ENCODE peak calls at places on chromosomes 2 and 18, in nine cellular contexts. A is choroid plexus epithelial cell, X is BE2C, I is AG09309, W is mesothelial cell of epicardium, C is endothelial cell, E is brain microvascular endothelial cell, D is bronchial epithelial cell, H is Calu3. U is an unnamed sample.

GRCh38 chr18:79851981-79852380 is 54.2 kb downstream of the KCNG2 start:
- DNase-seq in X (no peak), E (no peak), I (no peak), C (no peak), A (no peak), D (no peak), W (no peak), H (no peak), U (no peak)

GRCh38 chr2:142339261-142339660 is 208.4 kb upstream of the LRP1B start:
- DNase-seq in C (no peak), H (no peak), I (no peak), D (no peak), E (no peak), X (no peak), A (no peak), W (no peak), U (no peak)

GRCh38 chr18:23243178-23243577 is 107.9 kb downstream of the CABLES1 start:
- DNase-seq in I (no peak), X (no peak), C (no peak), H (no peak), A (no peak), E (no peak), D (no peak), W (no peak), U (no peak)

GRCh38 chr2:100135415-100135814 is 7.0 kb downstream of the AFF3 start:
- DNase-seq in A (no peak), H (no peak), E (no peak), X (no peak), W (no peak), C (no peak), D (no peak), I (no peak), U (no peak)

GRCh38 chr2:190627881-190628412 is 20.9 kb upstream of the NAB1 start:
- DNase-seq in E (no peak), X (peak), D (no peak), C (peak), A (no peak), H (no peak), W (no peak), I (no peak), U (no peak)

GRCh38 chr2:15117409-15118030 is 443.6 kb downstream of the NBAS start:
- DNase-seq in A (no peak), I (no peak), X (peak), E (no peak), H (no peak), C (no peak), W (no peak), D (no peak), U (no peak)

GRCh38 chr2:3169106-3169870 is 208.3 kb downstream of the EIPR1 start:
- DNase-seq in E (peak), C (no peak), X (no peak), W (no peak), A (peak), H (no peak), D (peak), I (no peak), U (peak)

GRCh38 chr2:26527726-26528125 is 49.8 kb upstream of the OTOF start:
- DNase-seq in D (no peak), H (no peak), C (no peak), I (no peak), E (no peak), X (no peak), A (no peak), W (no peak), U (no peak)

GRCh38 chr2:186554450-186554849 is 35.4 kb upstream of the ITGAV start:
- DNase-seq in A (no peak), D (peak), E (no peak), I (no peak), W (no peak), X (no peak), C (no peak), H (no peak), U (no peak)

GRCh38 chr2:106542730-106543359 is 55.7 kb downstream of the CD8B2 start:
- DNase-seq in E (peak), W (peak), H (peak), C (peak), D (peak), X (peak), I (no peak), A (peak), U (peak)

GRCh38 chr2:200523158-200523557 is 2.8 kb upstream of the SGO2 start:
- DNase-seq in X (no peak), D (peak), A (no peak), E (no peak), W (no peak), C (no peak), I (no peak), H (no peak), U (no peak)

GRCh38 chr2:8329660-8330622 is 351.9 kb upstream of the ID2 start:
- DNase-seq in I (no peak), C (no peak), W (no peak), D (no peak), E (no peak), A (no peak), H (no peak), X (no peak), U (no peak)

GRCh38 chr2:136282238-136282775 is 164.4 kb upstream of the CXCR4 start:
- DNase-seq in C (no peak), A (no peak), D (no peak), E (no peak), I (no peak), X (no peak), W (no peak), H (no peak), U (no peak)

GRCh38 chr2:238910751-238911351 is 63.0 kb downstream of the TWIST2 start:
- DNase-seq in H (peak), D (peak), W (no peak), C (no peak), I (no peak), E (no peak), X (no peak), A (no peak), U (no peak)

GRCh38 chr2:177282787-177283533 is 18.4 kb upstream of the NFE2L2 start:
- DNase-seq in H (no peak), X (no peak), A (no peak), W (no peak), C (no peak), I (no peak), D (no peak), E (no peak), U (no peak)

GRCh38 chr2:106183093-106183837 is 10.8 kb downstream of the UXS1 start:
- DNase-seq in H (no peak), D (no peak), A (peak), X (no peak), C (no peak), W (no peak), E (no peak), I (no peak), U (no peak)

GRCh38 chr2:236663267-236663666 is 93.6 kb downstream of the ACKR3 start:
- DNase-seq in E (no peak), H (no peak), A (no peak), D (no peak), C (no peak), W (no peak), X (no peak), I (no peak), U (peak)

GRCh38 chr2:235063501-235063961 is 111.7 kb downstream of the SH3BP4 start:
- DNase-seq in W (no peak), X (no peak), D (no peak), A (no peak), H (no peak), I (no peak), E (no peak), C (no peak), U (no peak)

GRCh38 chr2:69386376-69386775 is 651 bp downstream of the GFPT1 start:
- DNase-seq in C (no peak), A (no peak), I (no peak), D (no peak), X (no peak), W (no peak), H (no peak), E (no peak), U (no peak)

GRCh38 chr2:239768031-239768800 is 256.9 kb downstream of the NDUFA10 start:
- DNase-seq in D (no peak), W (no peak), C (no peak), H (no peak), X (no peak), A (no peak), I (no peak), E (no peak), U (no peak)

GRCh38 chr18:49565656-49566055 is 3.8 kb downstream of the LIPG start:
- DNase-seq in A (peak), D (no peak), W (no peak), H (no peak), X (no peak), E (no peak), I (no peak), C (no peak), U (no peak)

GRCh38 chr2:9008951-9009664 is 5.6 kb upstream of the MBOAT2 start:
- DNase-seq in H (no peak), A (peak), W (no peak), I (no peak), X (no peak), D (peak), E (no peak), C (no peak), U (no peak)

GRCh38 chr2:38191516-38191915 is 115.6 kb upstream of the CYP1B1 start:
- DNase-seq in A (peak), H (no peak), D (peak), C (no peak), I (no peak), E (no peak), X (no peak), W (no peak), U (no peak)

GRCh38 chr2:195318440-195319111 is 338.4 kb upstream of the SLC39A10 start:
- DNase-seq in E (peak), I (no peak), A (peak), D (peak), C (peak), X (peak), H (peak), W (no peak), U (peak)

GRCh38 chr2:19802088-19802806 is 99.5 kb downstream of the TTC32 start:
- DNase-seq in X (no peak), E (peak), H (no peak), I (no peak), A (peak), D (no peak), W (no peak), C (no peak), U (no peak)

GRCh38 chr2:49002750-49003149 is 151.6 kb downstream of the FSHR start:
- DNase-seq in W (no peak), E (no peak), A (peak), D (no peak), H (no peak), C (no peak), X (no peak), I (no peak), U (no peak)

GRCh38 chr2:230137902-230138539 is 69.3 kb upstream of the SLC16A14 start:
- DNase-seq in W (no peak), X (no peak), I (no peak), D (peak), E (peak), C (no peak), A (no peak), H (no peak), U (peak)

GRCh38 chr2:105393373-105394055 is 5.3 kb downstream of the FHL2 start:
- DNase-seq in I (no peak), D (no peak), A (peak), E (peak), W (no peak), X (no peak), H (no peak), C (no peak), U (no peak)

GRCh38 chr2:37784759-37785149 is 113.3 kb upstream of the CDC42EP3 start:
- DNase-seq in H (no peak), C (no peak), W (no peak), A (no peak), D (no peak), I (no peak), E (no peak), X (no peak), U (no peak)

GRCh38 chr2:197879844-197880408 is 75.5 kb downstream of the PLCL1 start:
- DNase-seq in H (no peak), D (no peak), W (no peak), E (no peak), X (no peak), A (no peak), C (no peak), I (no peak), U (no peak)

GRCh38 chr2:191148766-191149165 is 2.0 kb downstream of the STAT4 start:
- DNase-seq in H (no peak), W (no peak), X (no peak), C (no peak), E (no peak), I (no peak), D (no peak), A (no peak), U (no peak)

GRCh38 chr2:199370150-199370780 is 87.5 kb downstream of the SATB2 start:
- DNase-seq in E (no peak), W (no peak), X (peak), C (no peak), D (no peak), A (no peak), I (peak), H (no peak), U (peak)

GRCh38 chr2:167940745-167941507 is 306.5 kb downstream of the STK39 start:
- DNase-seq in D (no peak), W (no peak), C (no peak), I (no peak), X (no peak), A (no peak), H (no peak), E (no peak), U (no peak)

GRCh38 chr2:96799623-96799935 is 16.5 kb upstream of the CNNM3 start:
- DNase-seq in W (no peak), D (no peak), I (no peak), A (no peak), E (no peak), C (no peak), H (no peak), X (no peak), U (no peak)

GRCh38 chr2:100409461-100409860 is 8.0 kb downstream of the CHST10 start:
- DNase-seq in A (no peak), H (no peak), W (no peak), I (no peak), D (no peak), E (no peak), X (no peak), C (no peak), U (no peak)

GRCh38 chr2:10158681-10159080 is 36.1 kb downstream of the RRM2 start:
- DNase-seq in D (no peak), E (no peak), X (no peak), H (no peak), W (no peak), A (no peak), C (no peak), I (no peak), U (no peak)

GRCh38 chr2:170822292-170822884 is 5.7 kb downstream of the GAD1 start:
- DNase-seq in X (no peak), H (no peak), I (no peak), W (no peak), A (no peak), D (no peak), E (no peak), C (peak), U (no peak)
- TF ChIP-seq CTCF in X (peak), H (no peak), I (peak), W (no peak), A (no peak), D (peak), E (peak), C (peak), U (peak)

DNA sequence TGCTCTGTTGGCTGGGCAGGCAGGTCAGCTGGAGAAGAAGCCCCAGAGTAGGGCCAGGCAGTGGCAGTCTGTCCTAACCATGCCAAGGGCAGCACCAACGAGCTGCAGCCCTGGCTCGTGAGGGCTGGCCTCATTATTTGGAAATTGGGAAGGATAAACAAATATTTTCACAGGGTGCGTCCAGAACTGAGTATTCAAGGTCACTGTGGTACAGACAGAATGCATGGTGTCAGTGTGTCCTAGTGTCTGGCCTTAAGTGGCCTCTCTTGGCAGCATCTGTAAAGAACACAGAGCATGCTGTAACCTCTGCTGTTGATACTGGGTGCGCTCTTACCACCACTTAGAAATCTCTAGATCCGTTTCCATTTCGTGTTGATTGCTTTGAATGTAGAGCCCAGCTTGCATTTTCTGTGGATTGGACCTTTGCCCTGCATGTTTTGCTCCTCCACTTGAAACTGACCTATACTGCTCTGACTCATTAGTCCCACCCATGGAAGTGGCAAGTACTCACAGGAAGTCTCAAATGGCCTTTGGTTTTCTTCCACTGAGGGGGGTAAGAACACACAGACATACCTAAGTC is 88.2 kb downstream of the GREB1L start:
- DNase-seq in E (peak), X (no peak), H (peak), I (no peak), C (no peak), D (peak), A (peak), W (no peak), U (peak)
- TF ChIP-seq CTCF in E (no peak), X (no peak), H (no peak), I (no peak), C (no peak), D (no peak), A (no peak), W (no peak), U (no peak)

GRCh38 chr2:145168091-145168490 is 648.2 kb upstream of the ZEB2 start:
- DNase-seq in E (no peak), C (no peak), I (no peak), A (no peak), H (no peak), W (no peak), X (no peak), D (no peak), U (no peak)
- TF ChIP-seq CTCF in E (no peak), C (no peak), I (no peak), A (no peak), H (no peak), W (no peak), X (no peak), D (no peak), U (no peak)

GRCh38 chr2:60358471-60358870 is 195.0 kb downstream of the BCL11A start:
- DNase-seq in W (no peak), D (no peak), E (no peak), H (no peak), X (no peak), I (no peak), C (no peak), A (no peak), U (no peak)
- TF ChIP-seq CTCF in W (no peak), D (no peak), E (no peak), H (no peak), X (no peak), I (no peak), C (no peak), A (no peak), U (no peak)

GRCh38 chr2:127740665-127741287 is 39.5 kb downstream of the SFT2D3 start:
- DNase-seq in I (no peak), C (no peak), X (no peak), D (no peak), A (no peak), W (no peak), H (no peak), E (no peak), U (no peak)

GRCh38 chr2:127739800-127740199 is 38.5 kb downstream of the SFT2D3 start:
- DNase-seq in D (no peak), E (no peak), A (no peak), X (no peak), C (no peak), H (no peak), I (no peak), W (no peak), U (no peak)

GRCh38 chr2:127737892-127738291 is 36.6 kb downstream of the SFT2D3 start:
- DNase-seq in E (no peak), X (no peak), A (peak), C (no peak), H (no peak), I (no peak), D (peak), W (no peak), U (no peak)

GRCh38 chr2:127747621-127748020 is 46.3 kb downstream of the SFT2D3 start:
- DNase-seq in W (no peak), X (no peak), D (no peak), I (no peak), A (no peak), C (no peak), E (no peak), H (no peak), U (no peak)

DNA sequence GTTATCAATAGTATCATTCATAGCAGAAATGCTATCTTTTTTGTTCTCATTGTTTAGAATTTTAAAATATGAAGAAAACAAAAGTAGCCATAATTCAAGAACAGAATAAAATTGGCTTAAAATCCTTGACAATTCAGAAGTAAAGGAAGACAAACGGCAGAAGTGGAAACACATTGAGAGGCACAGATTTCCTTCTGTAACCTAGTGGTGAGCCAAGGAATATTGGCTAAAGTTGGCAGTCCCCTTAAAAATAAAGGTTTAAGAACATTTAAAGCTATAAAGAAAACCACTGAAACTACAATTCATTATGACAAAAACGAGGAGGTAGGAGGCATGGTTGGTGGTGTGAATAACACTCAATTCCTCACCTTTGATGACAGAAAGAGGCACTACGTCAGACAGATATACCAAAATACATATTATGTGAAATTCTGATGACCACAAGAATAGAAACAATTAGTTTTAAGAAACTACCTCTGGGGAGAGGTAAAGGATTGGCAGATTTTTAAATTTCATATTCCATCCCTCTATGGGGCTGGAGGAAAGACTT is 42.3 kb downstream of the SFT2D3 start:
- DNase-seq in W (no peak), I (no peak), A (no peak), E (no peak), H (no peak), C (no peak), D (no peak), X (no peak), U (no peak)
- TF ChIP-seq CTCF in W (no peak), I (no peak), A (no peak), E (no peak), H (no peak), C (no peak), D (no peak), X (no peak), U (peak)

GRCh38 chr2:160332318-160332717 is 132.2 kb upstream of the ITGB6 start:
- DNase-seq in X (no peak), C (peak), E (peak), A (peak), H (no peak), I (no peak), D (peak), W (no peak), U (no peak)
- TF ChIP-seq CTCF in X (peak), C (no peak), E (no peak), A (peak), H (no peak), I (no peak), D (no peak), W (no peak), U (peak)

DNA sequence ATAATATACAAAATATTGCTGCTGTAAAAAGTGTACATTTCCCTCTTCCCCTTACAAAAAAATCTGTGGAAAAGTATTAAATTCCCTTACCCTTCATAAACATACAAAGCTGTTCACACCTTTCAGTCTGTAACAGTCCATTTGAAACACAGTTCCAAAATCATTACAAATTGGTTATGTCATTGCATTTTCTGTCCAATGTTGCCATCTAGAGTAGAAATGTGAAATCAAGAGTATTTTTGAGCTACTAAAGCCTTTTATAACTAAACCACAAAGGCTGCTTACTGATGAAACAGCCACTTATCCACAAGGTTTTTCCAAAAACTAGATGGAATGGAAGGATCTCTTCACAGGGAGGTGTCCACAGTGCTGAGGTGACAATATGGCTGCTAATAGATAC is 72.5 kb downstream of the SS18 start:
- DNase-seq in A (peak), X (no peak), H (no peak), W (no peak), E (no peak), C (no peak), I (no peak), D (no peak), U (no peak)
- TF ChIP-seq CTCF in A (no peak), X (no peak), H (no peak), W (no peak), E (no peak), C (no peak), I (peak), D (no peak), U (peak)

DNA sequence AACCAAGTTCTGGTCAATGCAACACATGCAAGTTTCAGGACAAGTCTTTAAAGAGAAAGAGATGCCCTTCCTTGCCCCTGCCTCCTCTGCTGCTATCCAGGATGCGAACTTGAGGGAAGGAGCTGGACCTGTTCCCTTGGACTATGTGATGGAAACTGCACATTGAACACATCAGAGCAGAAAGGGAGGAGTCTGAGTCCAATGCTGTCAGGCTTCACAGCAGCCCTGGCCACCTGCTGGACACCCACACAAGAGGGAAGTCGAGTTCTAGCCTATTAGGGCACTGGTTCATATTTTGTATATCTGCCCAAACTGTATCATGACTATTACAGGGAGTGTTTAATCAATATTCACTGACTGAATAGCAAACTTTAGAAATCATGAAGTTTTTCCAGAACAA is 38.3 kb upstream of the TEX51 start:
- DNase-seq in I (no peak), W (no peak), A (no peak), C (no peak), E (no peak), X (no peak), H (no peak), D (no peak), U (no peak)
- TF ChIP-seq CTCF in I (no peak), W (no peak), A (no peak), C (no peak), E (peak), X (no peak), H (no peak), D (no peak), U (no peak)

U was measured in HFFc6.